ENCODE peak calls at places on chromosomes 4 and X, in five cellular contexts. S is suprapubic skin, D is GM06990, C is GM12865, Z is AG10803. W is an unnamed sample.

GRCh38 chr4:17186916-17187315 is 288.5 kb upstream of the LDB2 start:
- DNase-seq in S (no peak), D (no peak), C (no peak), Z (no peak), W (no peak)

GRCh38 chrX:19554786-19555185 is 39.5 kb upstream of the MAP3K15 start:
- DNase-seq in S (no peak), D (peak), C (peak), Z (peak), W (no peak)

GRCh38 chr4:7656244-7656800 is 221.6 kb upstream of the PSAPL1 start:
- DNase-seq in S (no peak), D (no peak), C (no peak), Z (no peak), W (no peak)

GRCh38 chrX:112851161-112851779 is 10.6 kb upstream of the AMOT start:
- DNase-seq in S (no peak), D (peak), C (peak), Z (no peak), W (no peak)

GRCh38 chr4:28558871-28559270 is 1698.2 kb downstream of the STIM2 start:
- DNase-seq in S (no peak), D (no peak), C (no peak), Z (peak), W (peak)

GRCh38 chr4:87235020-87235671 is 14.7 kb upstream of the KLHL8 start:
- DNase-seq in S (no peak), D (no peak), C (no peak), Z (no peak), W (no peak)

GRCh38 chr4:100895572-100896197 is 377.9 kb upstream of the EMCN start:
- DNase-seq in S (no peak), D (peak), C (no peak), Z (peak), W (no peak)

GRCh38 chr4:88033309-88033708 is 25.9 kb downstream of the PKD2 start:
- DNase-seq in S (no peak), D (peak), C (peak), Z (peak), W (no peak)

GRCh38 chr4:73984736-73985527 is 3.1 kb downstream of the PPBP start:
- DNase-seq in S (no peak), D (no peak), C (no peak), Z (no peak), W (no peak)

GRCh38 chr4:8846046-8846720 is 25.5 kb downstream of the HMX1 start:
- DNase-seq in S (peak), D (no peak), C (no peak), Z (no peak), W (no peak)

GRCh38 chr4:56026596-56026995 is 77.9 kb downstream of the CEP135 start:
- DNase-seq in S (no peak), D (no peak), C (no peak), Z (no peak), W (no peak)

GRCh38 chr4:95548738-95549245 is at the start of gene UNC5C:
- DNase-seq in S (peak), D (peak), C (peak), Z (peak), W (no peak)

GRCh38 chrX:38987135-38987780 is 186.0 kb downstream of the MID1IP1 start:
- DNase-seq in S (no peak), D (no peak), C (peak), Z (peak), W (no peak)

GRCh38 chr4:47703964-47704363 is 133.9 kb downstream of the CORIN start:
- DNase-seq in S (no peak), D (no peak), C (no peak), Z (peak), W (peak)

GRCh38 chr4:2079926-2080325 is 20.8 kb downstream of the NAT8L start:
- DNase-seq in S (no peak), D (no peak), C (no peak), Z (no peak), W (no peak)

GRCh38 chr4:6470502-6471302 is 1.7 kb downstream of the PPP2R2C start:
- DNase-seq in S (peak), D (no peak), C (no peak), Z (peak), W (no peak)

GRCh38 chrX:139113682-139114081 is 402.2 kb upstream of the FGF13 start:
- DNase-seq in S (no peak), D (no peak), C (no peak), Z (no peak), W (no peak)

GRCh38 chr4:5078015-5078414 is 26.7 kb downstream of the STK32B start:
- DNase-seq in S (no peak), D (no peak), C (no peak), Z (no peak), W (no peak)

GRCh38 chr4:40825014-40825838 is 75.5 kb downstream of the NSUN7 start:
- DNase-seq in S (peak), D (no peak), C (peak), Z (no peak), W (no peak)

GRCh38 chr4:184284336-184284690 is 66.6 kb upstream of the ENPP6 start:
- DNase-seq in S (no peak), D (peak), C (peak), Z (no peak), W (no peak)
- H3K4me3 ChIP-seq in S (no peak), D (peak), C (peak), Z (no peak), W (no peak)

GRCh38 chr4:172869621-172870268 is 298.9 kb upstream of the GALNT7 start:
- DNase-seq in S (no peak), D (no peak), C (no peak), Z (no peak), W (no peak)

GRCh38 chr4:172866421-172866820 is 302.2 kb upstream of the GALNT7 start:
- DNase-seq in S (no peak), D (no peak), C (no peak), Z (no peak), W (no peak)

GRCh38 chr4:172868271-172868670 is 300.3 kb upstream of the GALNT7 start:
- DNase-seq in S (no peak), D (no peak), C (no peak), Z (no peak), W (no peak)

GRCh38 chr4:172865531-172866127 is 303.0 kb upstream of the GALNT7 start:
- DNase-seq in S (no peak), D (no peak), C (no peak), Z (no peak), W (no peak)

GRCh38 chr4:172871381-172871780 is 297.2 kb upstream of the GALNT7 start:
- DNase-seq in S (no peak), D (no peak), C (no peak), Z (no peak), W (no peak)
- TF ChIP-seq CTCF in S (no peak), D (no peak), C (no peak), Z (no peak), W (no peak)

GRCh38 chrX:120726294-120726693 is 96.4 kb upstream of the C1GALT1C1 start:
- DNase-seq in S (no peak), D (peak), C (peak), Z (no peak), W (no peak)
- H3K4me3 ChIP-seq in S (no peak), D (no peak), C (no peak), Z (no peak), W (no peak)

GRCh38 chr4:85084371-85085170 is 118.1 kb upstream of the WDFY3 start:
- DNase-seq in S (no peak), D (peak), C (peak), Z (peak), W (peak)
- TF ChIP-seq CTCF in S (peak), D (peak), C (peak), Z (peak), W (peak)

GRCh38 chr4:148007789-148008188 is 275.9 kb downstream of the ARHGAP10 start:
- DNase-seq in S (no peak), D (no peak), C (no peak), Z (no peak), W (no peak)
- H3K4me3 ChIP-seq in S (no peak), D (no peak), C (no peak), Z (no peak), W (no peak)

DNA sequence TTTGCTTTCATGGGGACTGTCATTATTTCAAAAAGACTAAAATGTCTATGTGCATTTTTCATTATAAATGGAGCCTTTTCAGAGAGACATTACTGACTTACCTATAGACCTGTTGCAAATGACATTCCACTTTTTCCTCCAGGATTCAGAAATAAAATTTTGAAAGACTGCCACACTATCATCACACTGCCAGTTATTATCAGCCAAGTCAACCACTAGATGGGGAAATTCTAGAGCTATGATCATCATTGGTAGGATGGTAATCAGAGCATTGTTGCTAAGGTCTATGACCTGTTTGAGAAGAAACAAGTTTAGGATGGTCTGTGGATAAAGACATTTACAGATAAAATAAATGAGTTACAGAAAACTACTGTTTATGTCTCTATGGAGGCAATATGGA is 22.5 kb downstream of the LRRC66 start:
- DNase-seq in S (no peak), D (no peak), C (no peak), Z (no peak), W (no peak)
- TF ChIP-seq CTCF in S (no peak), D (no peak), C (no peak), Z (no peak), W (peak)

GRCh38 chr4:23887989-23888388 is 1.9 kb downstream of the PPARGC1A start:
- DNase-seq in S (no peak), D (no peak), C (no peak), Z (no peak), W (no peak)
- H3K4me3 ChIP-seq in S (peak), D (no peak), C (no peak), Z (peak), W (peak)

DNA sequence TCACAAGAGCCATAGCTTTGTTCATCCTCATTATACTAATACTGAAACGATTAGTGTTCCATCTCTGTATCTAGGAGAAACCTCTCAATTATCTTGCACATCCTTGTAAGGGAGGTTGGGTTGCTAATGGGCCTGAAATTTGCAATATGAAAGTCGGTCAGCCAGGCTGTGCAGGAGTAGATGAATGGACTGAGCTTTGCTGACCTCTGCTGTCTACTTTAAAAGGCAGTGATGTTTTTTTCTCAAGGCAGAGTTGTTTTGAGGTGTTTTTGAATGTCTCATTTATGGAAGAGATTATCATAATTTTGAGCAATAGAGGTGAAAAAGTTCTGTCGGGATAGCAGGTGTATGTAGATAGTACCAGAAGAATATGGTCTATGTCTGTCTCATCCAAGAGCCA is 47.9 kb upstream of the LINC00632 start:
- DNase-seq in S (no peak), D (no peak), C (no peak), Z (peak), W (no peak)
- TF ChIP-seq CTCF in S (no peak), D (no peak), C (no peak), Z (peak), W (peak)

GRCh38 chr4:152644130-152644529 is 35.7 kb downstream of the TMEM154 start:
- DNase-seq in S (no peak), D (no peak), C (no peak), Z (no peak), W (no peak)
- H3K4me3 ChIP-seq in S (no peak), D (no peak), C (no peak), Z (no peak), W (no peak)

DNA sequence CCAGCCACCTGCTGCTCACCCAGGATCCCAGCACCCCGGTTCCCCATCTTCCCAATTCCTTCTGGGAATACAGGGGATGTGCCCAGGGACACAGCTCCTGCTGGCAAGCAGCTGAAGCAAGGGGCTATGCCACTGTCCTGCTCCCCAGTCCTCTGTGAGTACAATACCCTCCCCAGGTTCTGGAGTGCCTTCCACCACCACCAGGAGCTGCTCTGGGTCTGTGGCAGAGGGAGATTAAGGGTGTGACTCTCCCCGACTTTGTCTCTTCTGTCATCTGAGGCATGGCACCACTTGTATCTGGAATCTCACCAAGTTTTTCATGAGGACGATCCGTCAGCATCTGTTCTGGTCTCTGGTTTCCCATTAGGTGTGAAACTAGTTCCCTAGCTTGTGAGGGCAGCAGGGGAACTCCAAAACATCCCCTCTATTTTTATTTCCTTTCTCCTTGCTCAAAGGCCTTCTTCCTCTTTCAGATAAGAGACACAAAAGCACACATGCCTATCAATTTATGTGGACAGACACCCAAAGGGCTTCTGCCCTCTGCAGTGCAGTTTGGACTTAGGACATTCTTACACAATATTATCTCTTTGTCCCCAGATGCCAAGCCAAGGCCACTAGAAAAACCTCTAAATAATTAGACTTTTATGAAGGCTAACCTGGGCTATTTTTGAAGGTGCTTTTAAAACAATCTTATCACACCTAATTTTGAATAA is 26.8 kb downstream of the MGST2 start:
- DNase-seq in S (no peak), D (no peak), C (peak), Z (no peak), W (no peak)
- TF ChIP-seq CTCF in S (peak), D (peak), C (peak), Z (peak), W (peak)

W was measured in retinal pigment epithelial cell.